ENCODE peak calls at places on chromosomes 3 and 15, in six cellular contexts. One of them, this sample, is unnamed.
A peak's percentile ranks its signal among the peaks of the same experiment; 100 is the strongest.

GRCh38 chr15:49096090-49096750 is 50.0 kb upstream of the SECISBP2L start:
- DNase-seq in GM12865: no peak
- DNase-seq in cardiac muscle cell: peak; percentile 74
- DNase-seq in H1: no peak
- DNase-seq in AG04449: no peak
- DNase-seq in HFF-Myc: no peak
- DNase-seq in this sample: no peak

GRCh38 chr3:111619833-111620232 is 24.7 kb upstream of the ZBED2 start:
- DNase-seq in H1: no peak
- DNase-seq in GM12865: no peak
- DNase-seq in HFF-Myc: no peak
- DNase-seq in cardiac muscle cell: no peak
- DNase-seq in AG04449: no peak
- DNase-seq in this sample: no peak

GRCh38 chr3:179867961-179868360 is 168.8 kb downstream of the PEX5L start:
- DNase-seq in HFF-Myc: no peak
- DNase-seq in GM12865: no peak
- DNase-seq in AG04449: no peak
- DNase-seq in H1: no peak
- DNase-seq in cardiac muscle cell: no peak
- DNase-seq in this sample: no peak

GRCh38 chr3:14598143-14598569 is 53.4 kb upstream of the CCDC174 start:
- DNase-seq in GM12865: peak; percentile 33
- DNase-seq in AG04449: no peak
- DNase-seq in HFF-Myc: no peak
- DNase-seq in H1: peak; percentile 74
- DNase-seq in cardiac muscle cell: peak; percentile 66
- DNase-seq in this sample: peak; percentile 13

GRCh38 chr3:151282921-151283320 is 4.6 kb upstream of the P2RY14 start:
- DNase-seq in AG04449: no peak
- DNase-seq in GM12865: peak; percentile 67
- DNase-seq in HFF-Myc: peak; percentile 50
- DNase-seq in cardiac muscle cell: peak; percentile 53
- DNase-seq in H1: no peak
- DNase-seq in this sample: no peak

GRCh38 chr3:30292192-30292893 is 314.1 kb upstream of the TGFBR2 start:
- DNase-seq in HFF-Myc: no peak
- DNase-seq in cardiac muscle cell: no peak
- DNase-seq in AG04449: no peak
- DNase-seq in GM12865: no peak
- DNase-seq in H1: no peak
- DNase-seq in this sample: no peak

GRCh38 chr3:90132220-90132619 is 1024.8 kb downstream of the EPHA3 start:
- DNase-seq in GM12865: no peak
- DNase-seq in cardiac muscle cell: no peak
- DNase-seq in HFF-Myc: no peak
- DNase-seq in AG04449: no peak
- DNase-seq in H1: no peak
- DNase-seq in this sample: no peak

GRCh38 chr15:74156678-74157411 is 16.7 kb upstream of the ISLR start:
- DNase-seq in GM12865: peak; percentile 61
- DNase-seq in H1: no peak
- DNase-seq in AG04449: no peak
- DNase-seq in HFF-Myc: no peak
- DNase-seq in cardiac muscle cell: peak; percentile 70
- DNase-seq in this sample: no peak

GRCh38 chr15:92914768-92915221 is 14.7 kb downstream of the CHD2 start:
- DNase-seq in HFF-Myc: no peak
- DNase-seq in AG04449: no peak
- DNase-seq in GM12865: peak; percentile 24
- DNase-seq in cardiac muscle cell: no peak
- DNase-seq in H1: no peak
- DNase-seq in this sample: no peak

GRCh38 chr3:118972974-118973373 is 61.7 kb downstream of the IGSF11 start:
- DNase-seq in GM12865: no peak
- DNase-seq in H1: no peak
- DNase-seq in HFF-Myc: no peak
- DNase-seq in cardiac muscle cell: no peak
- DNase-seq in AG04449: no peak
- DNase-seq in this sample: no peak

GRCh38 chr3:128217702-128218475 is 64.6 kb downstream of the EEFSEC start:
- DNase-seq in HFF-Myc: no peak
- DNase-seq in GM12865: peak; percentile 46
- DNase-seq in cardiac muscle cell: peak; percentile 35
- DNase-seq in AG04449: no peak
- DNase-seq in H1: no peak
- DNase-seq in this sample: peak; percentile 50

GRCh38 chr3:116443096-116443793 is 2.0 kb downstream of the LSAMP start:
- DNase-seq in cardiac muscle cell: no peak
- DNase-seq in GM12865: no peak
- DNase-seq in AG04449: no peak
- DNase-seq in H1: no peak
- DNase-seq in HFF-Myc: no peak
- DNase-seq in this sample: no peak

GRCh38 chr3:94822298-94822697 is 759.4 kb downstream of the NSUN3 start:
- DNase-seq in HFF-Myc: no peak
- DNase-seq in AG04449: no peak
- DNase-seq in cardiac muscle cell: no peak
- DNase-seq in H1: no peak
- DNase-seq in GM12865: no peak
- DNase-seq in this sample: no peak

GRCh38 chr3:18657858-18658820 is 233.0 kb upstream of the SATB1 start:
- DNase-seq in cardiac muscle cell: no peak
- DNase-seq in AG04449: no peak
- DNase-seq in HFF-Myc: no peak
- DNase-seq in GM12865: no peak
- DNase-seq in H1: no peak
- DNase-seq in this sample: no peak

GRCh38 chr15:75037685-75038084 is 14.3 kb downstream of the PPCDC start:
- DNase-seq in cardiac muscle cell: no peak
- DNase-seq in H1: no peak
- DNase-seq in HFF-Myc: no peak
- DNase-seq in GM12865: no peak
- DNase-seq in AG04449: no peak
- DNase-seq in this sample: no peak

GRCh38 chr3:155548194-155548593 is 196.7 kb downstream of the PLCH1 start:
- DNase-seq in AG04449: no peak
- DNase-seq in H1: no peak
- DNase-seq in cardiac muscle cell: no peak
- DNase-seq in GM12865: no peak
- DNase-seq in HFF-Myc: peak; percentile 5
- DNase-seq in this sample: no peak

GRCh38 chr3:121165397-121165837 is 257.4 kb downstream of the STXBP5L start:
- DNase-seq in cardiac muscle cell: no peak
- DNase-seq in GM12865: no peak
- DNase-seq in HFF-Myc: no peak
- DNase-seq in AG04449: no peak
- DNase-seq in H1: no peak
- DNase-seq in this sample: no peak

GRCh38 chr3:109339186-109339585 is 1.8 kb upstream of the DPPA4 start:
- DNase-seq in AG04449: no peak
- DNase-seq in HFF-Myc: no peak
- DNase-seq in cardiac muscle cell: no peak
- DNase-seq in GM12865: no peak
- DNase-seq in H1: no peak
- DNase-seq in this sample: no peak

GRCh38 chr15:99708563-99708962 is 24.7 kb downstream of the LYSMD4 start:
- DNase-seq in cardiac muscle cell: no peak
- DNase-seq in HFF-Myc: peak; percentile 81
- DNase-seq in GM12865: no peak
- DNase-seq in AG04449: no peak
- DNase-seq in H1: no peak
- DNase-seq in this sample: peak; percentile 53

GRCh38 chr15:51307811-51308210 is 30.6 kb downstream of the CYP19A1 start:
- DNase-seq in GM12865: no peak
- DNase-seq in H1: no peak
- DNase-seq in HFF-Myc: no peak
- DNase-seq in cardiac muscle cell: no peak
- DNase-seq in AG04449: no peak
- DNase-seq in this sample: no peak

GRCh38 chr3:103991461-103992115 is 1375.1 kb upstream of the ALCAM start:
- DNase-seq in AG04449: peak; percentile 2
- DNase-seq in cardiac muscle cell: peak; percentile 34
- DNase-seq in GM12865: peak; percentile 41
- DNase-seq in H1: peak; percentile 52
- DNase-seq in HFF-Myc: no peak
- DNase-seq in this sample: no peak

GRCh38 chr3:19065027-19065426 is 83.3 kb upstream of the KCNH8 start:
- DNase-seq in GM12865: peak; percentile 14
- DNase-seq in AG04449: no peak
- DNase-seq in H1: no peak
- DNase-seq in cardiac muscle cell: peak; percentile 42
- DNase-seq in HFF-Myc: no peak
- DNase-seq in this sample: no peak

GRCh38 chr3:142618917-142619401 is 22.8 kb downstream of the PLS1 start:
- DNase-seq in HFF-Myc: no peak
- DNase-seq in AG04449: no peak
- DNase-seq in cardiac muscle cell: no peak
- DNase-seq in H1: no peak
- DNase-seq in GM12865: no peak
- DNase-seq in this sample: no peak

GRCh38 chr3:122353215-122353614 is 28.2 kb downstream of the CSTA start:
- DNase-seq in AG04449: no peak
- DNase-seq in GM12865: no peak
- DNase-seq in cardiac muscle cell: no peak
- DNase-seq in H1: no peak
- DNase-seq in HFF-Myc: no peak
- DNase-seq in this sample: no peak

GRCh38 chr3:169144691-169145090 is 518.8 kb downstream of the MECOM start:
- DNase-seq in GM12865: no peak
- DNase-seq in H1: no peak
- DNase-seq in HFF-Myc: no peak
- DNase-seq in cardiac muscle cell: no peak
- DNase-seq in AG04449: no peak
- DNase-seq in this sample: no peak
- H3K4me3 ChIP-seq in GM12865: no peak overlapping the region
- H3K4me3 ChIP-seq in H1: no peak overlapping the region
- H3K4me3 ChIP-seq in HFF-Myc: peak overlapping the region; percentile 72
- H3K4me3 ChIP-seq in cardiac muscle cell: no peak overlapping the region
- H3K4me3 ChIP-seq in AG04449: no peak overlapping the region
- H3K4me3 ChIP-seq in this sample: peak overlapping the region; percentile 76

GRCh38 chr15:42788725-42789124 is 51.8 kb upstream of the CDAN1 start:
- DNase-seq in H1: no peak
- DNase-seq in AG04449: no peak
- DNase-seq in HFF-Myc: no peak
- DNase-seq in cardiac muscle cell: no peak
- DNase-seq in GM12865: no peak
- DNase-seq in this sample: no peak

GRCh38 chr15:42785569-42785968 is 48.6 kb upstream of the CDAN1 start:
- DNase-seq in H1: no peak
- DNase-seq in GM12865: no peak
- DNase-seq in AG04449: no peak
- DNase-seq in cardiac muscle cell: no peak
- DNase-seq in HFF-Myc: no peak
- DNase-seq in this sample: no peak

GRCh38 chr15:42786978-42787377 is 50.0 kb upstream of the CDAN1 start:
- DNase-seq in AG04449: no peak
- DNase-seq in GM12865: no peak
- DNase-seq in HFF-Myc: no peak
- DNase-seq in cardiac muscle cell: no peak
- DNase-seq in H1: no peak
- DNase-seq in this sample: no peak

DNA sequence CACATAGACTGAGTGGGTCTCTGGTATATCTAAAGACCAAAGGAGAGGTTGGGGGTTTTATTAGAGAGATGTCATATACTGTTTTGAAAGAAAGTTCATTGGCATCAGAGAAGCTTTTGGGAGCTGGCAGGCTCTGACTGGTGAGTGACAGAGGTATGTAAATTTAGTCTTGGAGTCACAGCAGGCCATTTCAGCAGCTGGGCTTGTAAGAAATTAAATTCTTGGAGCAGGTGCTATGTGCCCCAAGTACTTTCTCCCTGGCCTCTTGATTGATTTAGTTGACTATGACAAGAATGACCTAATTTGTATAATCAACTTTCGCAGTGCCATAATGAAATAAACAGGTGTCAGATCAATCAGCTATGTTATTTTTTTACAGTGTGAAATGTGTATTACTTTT is 47.8 kb upstream of the CDAN1 start:
- DNase-seq in GM12865: no peak
- DNase-seq in AG04449: no peak
- DNase-seq in HFF-Myc: no peak
- DNase-seq in H1: no peak
- DNase-seq in cardiac muscle cell: no peak
- DNase-seq in this sample: no peak
- H3K4me3 ChIP-seq in GM12865: no peak overlapping the region
- H3K4me3 ChIP-seq in AG04449: no peak overlapping the region
- H3K4me3 ChIP-seq in HFF-Myc: no peak overlapping the region
- H3K4me3 ChIP-seq in H1: no peak overlapping the region
- H3K4me3 ChIP-seq in cardiac muscle cell: no peak overlapping the region
- H3K4me3 ChIP-seq in this sample: no peak overlapping the region

GRCh38 chr15:41331833-41332787 is at the start of gene OIP5:
- DNase-seq in GM12865: peak; percentile 100
- DNase-seq in H1: peak; percentile 93
- DNase-seq in cardiac muscle cell: peak; percentile 100
- DNase-seq in HFF-Myc: peak; percentile 99
- DNase-seq in AG04449: peak; percentile 96
- DNase-seq in this sample: peak; percentile 99

GRCh38 chr15:41336549-41336948 is 3.9 kb downstream of the NUSAP1 start:
- DNase-seq in HFF-Myc: no peak
- DNase-seq in cardiac muscle cell: no peak
- DNase-seq in AG04449: no peak
- DNase-seq in GM12865: peak; percentile 13
- DNase-seq in H1: no peak
- DNase-seq in this sample: no peak

GRCh38 chr15:41334293-41335120 is 1.8 kb downstream of the NUSAP1 start:
- DNase-seq in H1: no peak
- DNase-seq in cardiac muscle cell: no peak
- DNase-seq in AG04449: no peak
- DNase-seq in HFF-Myc: no peak
- DNase-seq in GM12865: peak; percentile 29
- DNase-seq in this sample: no peak

GRCh38 chr15:41332788-41333527 is at the start of gene NUSAP1:
- DNase-seq in HFF-Myc: no peak
- DNase-seq in H1: no peak
- DNase-seq in cardiac muscle cell: no peak
- DNase-seq in AG04449: no peak
- DNase-seq in GM12865: peak; percentile 67
- DNase-seq in this sample: no peak

GRCh38 chr15:41331281-41331680 is 1.1 kb downstream of the OIP5 start:
- DNase-seq in HFF-Myc: no peak
- DNase-seq in GM12865: no peak
- DNase-seq in H1: no peak
- DNase-seq in AG04449: no peak
- DNase-seq in cardiac muscle cell: no peak
- DNase-seq in this sample: no peak
- H3K4me3 ChIP-seq in HFF-Myc: peak overlapping the region; percentile 88
- H3K4me3 ChIP-seq in GM12865: peak overlapping the region; percentile 63
- H3K4me3 ChIP-seq in H1: peak overlapping the region; percentile 91
- H3K4me3 ChIP-seq in AG04449: no peak overlapping the region
- H3K4me3 ChIP-seq in cardiac muscle cell: peak overlapping the region; percentile 88
- H3K4me3 ChIP-seq in this sample: no peak overlapping the region

DNA sequence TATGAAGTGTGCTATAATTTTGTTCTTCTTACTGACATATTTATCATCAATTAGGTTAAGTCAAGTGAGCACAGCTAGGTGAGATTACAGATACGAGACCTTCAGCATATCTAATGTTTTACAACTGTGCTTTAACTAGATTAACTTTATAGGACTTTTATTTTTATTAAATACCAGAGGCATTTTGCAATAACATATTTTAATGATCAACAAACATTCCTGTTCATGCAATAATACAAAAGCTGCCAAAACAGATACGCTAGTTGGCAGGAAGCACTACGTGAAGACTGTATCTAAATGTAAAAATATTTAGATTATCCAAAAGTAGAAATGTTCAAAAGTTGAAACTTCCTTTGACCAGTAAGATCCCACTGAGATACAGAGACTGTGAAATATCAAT is 139.2 kb downstream of the CBLB start:
- DNase-seq in HFF-Myc: no peak
- DNase-seq in GM12865: no peak
- DNase-seq in AG04449: peak; percentile 21
- DNase-seq in H1: no peak
- DNase-seq in cardiac muscle cell: no peak
- DNase-seq in this sample: no peak
- H3K4me3 ChIP-seq in HFF-Myc: no peak overlapping the region
- H3K4me3 ChIP-seq in GM12865: no peak overlapping the region
- H3K4me3 ChIP-seq in AG04449: no peak overlapping the region
- H3K4me3 ChIP-seq in H1: no peak overlapping the region
- H3K4me3 ChIP-seq in cardiac muscle cell: no peak overlapping the region
- H3K4me3 ChIP-seq in this sample: no peak overlapping the region